ENCODE peak calls at places on chromosomes 1 and 21, in five cellular contexts. X is HFF-Myc, Y is upper lobe of left lung, W is fibroblast of pulmonary artery, H is tibial nerve. A is an unnamed sample.

GRCh38 chr1:217029311-217030157 is 306.3 kb upstream of the ESRRG start:
- DNase-seq in X (peak), Y (no peak), W (peak), H (peak), A (no peak)

GRCh38 chr1:2238361-2239055 is 10.4 kb downstream of the SKI start:
- DNase-seq in X (no peak), Y (no peak), W (no peak), H (no peak), A (no peak)

GRCh38 chr1:193111641-193112090 is 6.5 kb upstream of the GLRX2 start:
- DNase-seq in X (peak), Y (no peak), W (peak), H (peak), A (no peak)

GRCh38 chr1:37169241-37169640 is 134.9 kb upstream of the GRIK3 start:
- DNase-seq in X (no peak), Y (no peak), W (no peak), H (no peak), A (no peak)

GRCh38 chr1:7234471-7234755 is 449.2 kb downstream of the CAMTA1 start:
- DNase-seq in X (no peak), Y (no peak), W (no peak), H (no peak), A (no peak)

GRCh38 chr1:118333601-118334241 is 148.7 kb upstream of the SPAG17 start:
- DNase-seq in X (no peak), Y (no peak), W (no peak), H (no peak), A (no peak)

GRCh38 chr1:51242546-51242945 is 6.5 kb downstream of the RNF11 start:
- DNase-seq in X (no peak), Y (no peak), W (no peak), H (no peak), A (no peak)

GRCh38 chr1:46535063-46535462 is 16.4 kb downstream of the KNCN start:
- DNase-seq in X (no peak), Y (no peak), W (no peak), H (no peak), A (no peak)

GRCh38 chr1:2987773-2988172 is 33.5 kb upstream of the ACTRT2 start:
- DNase-seq in X (no peak), Y (peak), W (no peak), H (no peak), A (no peak)

GRCh38 chr1:29521846-29522580 is 285.7 kb downstream of the PTPRU start:
- DNase-seq in X (no peak), Y (no peak), W (no peak), H (no peak), A (no peak)

GRCh38 chr1:14958249-14959215 is 195.0 kb upstream of the TMEM51 start:
- DNase-seq in X (no peak), Y (no peak), W (no peak), H (no peak), A (no peak)

GRCh38 chr1:109773900-109774485 is 10.3 kb upstream of the EPS8L3 start:
- DNase-seq in X (no peak), Y (no peak), W (no peak), H (no peak), A (no peak)

GRCh38 chr1:226452981-226453380 is 45.1 kb upstream of the PARP1 start:
- DNase-seq in X (no peak), Y (no peak), W (no peak), H (no peak), A (no peak)

GRCh38 chr1:6249732-6250689 is 6.0 kb downstream of the HES3 start:
- DNase-seq in X (no peak), Y (peak), W (no peak), H (no peak), A (no peak)

GRCh38 chr1:227920426-227920825 is 27.3 kb downstream of the WNT9A start:
- DNase-seq in X (no peak), Y (no peak), W (no peak), H (no peak), A (no peak)

GRCh38 chr21:16794944-16795343 is 717.9 kb upstream of the CXADR start:
- DNase-seq in X (peak), Y (no peak), W (peak), H (no peak), A (peak)

GRCh38 chr1:180194546-180195207 is 35.4 kb upstream of the LHX4 start:
- DNase-seq in X (no peak), Y (no peak), W (no peak), H (no peak), A (no peak)

GRCh38 chr1:24236170-24237045 is 49.3 kb upstream of the IFNLR1 start:
- DNase-seq in X (no peak), Y (peak), W (peak), H (no peak), A (no peak)

GRCh38 chr1:34871443-34872132 is 12.0 kb upstream of the SMIM12 start:
- DNase-seq in X (no peak), Y (no peak), W (no peak), H (no peak), A (no peak)

DNA sequence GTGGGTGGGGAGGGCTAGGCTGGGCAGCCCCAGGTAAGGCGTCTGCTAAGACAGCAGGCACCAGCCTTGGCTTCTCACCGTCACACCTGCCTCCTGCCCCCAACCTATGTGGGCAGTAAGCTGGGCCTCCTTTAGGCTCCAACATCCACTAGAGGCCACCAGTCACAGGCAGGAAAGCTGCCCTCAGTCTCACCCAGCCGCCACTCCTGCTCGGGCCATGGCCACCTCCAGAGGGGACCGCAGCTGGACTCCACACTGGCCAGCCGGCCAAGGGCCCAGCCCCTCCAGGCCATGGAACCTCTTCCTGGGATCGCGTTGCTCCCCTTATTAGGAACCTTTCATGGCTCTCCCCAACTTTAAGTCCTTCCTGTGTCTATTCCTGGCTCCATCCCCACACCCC is 74.5 kb downstream of the MRPL37 start:
- DNase-seq in X (no peak), Y (no peak), W (no peak), H (no peak), A (no peak)
- TF ChIP-seq CTCF in X (no peak), Y (no peak), W (no peak), H (no peak), A (peak)

DNA sequence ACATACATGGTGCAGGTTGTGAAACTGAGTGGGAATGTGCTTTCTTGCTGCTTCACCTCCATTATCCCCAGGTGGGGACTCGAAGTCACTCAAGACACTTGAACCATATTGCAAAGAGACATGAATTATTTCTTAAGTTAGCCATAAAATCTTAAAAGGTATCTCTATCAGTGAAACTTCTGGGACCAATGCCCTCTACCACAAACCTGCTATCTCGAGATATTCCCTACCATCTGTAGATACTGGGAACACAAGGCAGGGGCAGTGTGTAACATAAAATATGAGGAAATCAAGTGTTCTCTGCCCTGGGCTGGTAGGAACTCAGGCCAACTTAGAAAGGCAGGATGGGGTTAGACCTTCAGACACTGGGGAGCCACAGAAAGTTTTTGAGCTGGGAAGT is 1.3 kb upstream of the CD58 start:
- DNase-seq in X (no peak), Y (no peak), W (no peak), H (no peak), A (no peak)
- H3K4me3 ChIP-seq in X (no peak), Y (no peak), W (no peak), H (no peak), A (no peak)

GRCh38 chr21:36854391-36854790 is 112.1 kb downstream of the HLCS start:
- DNase-seq in X (no peak), Y (no peak), W (peak), H (no peak), A (no peak)
- TF ChIP-seq CTCF in X (peak), Y (no peak), W (peak), H (peak), A (peak)

DNA sequence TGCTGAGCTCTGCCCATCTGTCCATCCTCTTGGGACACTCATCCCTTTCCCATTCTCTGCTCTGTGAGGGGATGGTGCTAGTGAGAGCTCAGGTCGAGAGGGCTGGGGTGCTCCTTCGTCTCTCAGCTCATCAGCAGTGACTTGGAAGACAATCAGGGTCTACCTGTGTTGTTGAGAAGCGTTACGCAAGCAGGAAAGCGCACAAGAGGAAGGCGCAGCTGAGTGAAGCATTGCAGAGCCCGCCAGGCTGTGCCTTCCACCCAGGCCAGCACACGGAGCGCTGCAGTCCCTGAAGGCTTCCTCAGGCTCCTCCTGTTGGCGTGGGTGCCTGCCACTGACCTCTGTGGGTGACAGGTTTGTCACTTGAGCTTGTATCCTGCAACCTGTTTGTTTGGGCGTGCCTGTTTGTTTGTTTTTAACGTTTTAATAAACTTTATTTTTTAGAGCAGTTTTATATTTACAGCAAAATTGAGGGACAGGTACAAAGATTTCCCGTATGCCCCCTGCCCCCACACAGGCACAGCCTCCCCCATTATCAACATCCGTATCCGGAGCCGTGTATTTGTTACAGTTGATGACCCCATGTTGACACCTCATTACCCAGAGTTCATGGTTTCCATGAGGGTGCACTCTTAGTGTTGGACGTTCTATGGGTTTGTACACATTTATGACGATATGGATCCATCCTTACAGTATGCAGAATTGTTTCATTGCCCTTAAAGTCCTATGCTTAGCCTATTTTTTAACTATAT is 36.7 kb downstream of the ADARB1 start:
- DNase-seq in X (no peak), Y (no peak), W (no peak), H (no peak), A (no peak)
- H3K4me3 ChIP-seq in X (no peak), Y (no peak), W (no peak), H (no peak), A (no peak)

A was measured in AG04449.